ENCODE peak calls at places on chromosomes 4 and X, in nine cellular contexts. H is heart left ventricle, Y is stomach, E is endodermal cell, X is endothelial cell of umbilical vein, J is tibial nerve, M is MM.1S, K is PC-9, V is GM23338. A is an unnamed sample. For H3K4me1, the result is how much of the 10 kb centered on the place peaks cover.

GRCh38 chrX:153878285-153878779 is 7.6 kb downstream of the L1CAM start:
- DNase-seq in X (no peak), Y (no peak), E (no peak), M (no peak), V (no peak), K (no peak), J (no peak), H (no peak), A (no peak)

GRCh38 chrX:153974003-153974725 is 1.6 kb downstream of the TMEM187 start:
- DNase-seq in E (peak), X (peak), K (no peak), V (no peak), M (no peak), Y (no peak), H (no peak), J (no peak), A (no peak)

GRCh38 chr4:21656832-21657231 is 291.7 kb downstream of the KCNIP4 start:
- DNase-seq in J (no peak), V (peak), E (no peak), M (no peak), Y (no peak), X (peak), H (no peak), K (peak), A (no peak)

GRCh38 chrX:36856849-36857248 is 151.3 kb upstream of the FAM47C start:
- DNase-seq in E (no peak), X (no peak), H (no peak), J (no peak), K (no peak), M (no peak), V (peak), Y (no peak), A (no peak)

GRCh38 chr4:149999485-150000074 is 78.7 kb upstream of the DCLK2 start:
- DNase-seq in X (peak), K (no peak), Y (no peak), H (peak), J (no peak), E (peak), V (peak), M (peak), A (peak)

GRCh38 chrX:133544105-133544504 is 128.8 kb upstream of the GPC4 start:
- DNase-seq in V (peak), E (peak), H (no peak), J (no peak), M (no peak), Y (no peak), X (no peak), K (peak), A (no peak)

GRCh38 chr4:87932718-87933136 is 42.8 kb upstream of the SPP1 start:
- DNase-seq in J (no peak), X (no peak), V (peak), Y (no peak), K (no peak), M (no peak), E (peak), H (no peak), A (no peak)

GRCh38 chr4:152817331-152817730 is 37.6 kb downstream of the ARFIP1 start:
- DNase-seq in M (peak), J (no peak), E (no peak), Y (no peak), K (no peak), V (no peak), H (no peak), X (peak), A (no peak)

GRCh38 chrX:151015684-151016083 is 32.5 kb downstream of the HMGB3 start:
- DNase-seq in K (no peak), Y (no peak), V (no peak), E (no peak), M (no peak), H (no peak), J (no peak), X (no peak), A (no peak)

GRCh38 chr4:137253949-137254348 is 278.3 kb downstream of the PCDH18 start:
- DNase-seq in E (no peak), X (no peak), V (no peak), Y (no peak), H (no peak), J (no peak), K (no peak), M (no peak), A (no peak)

GRCh38 chrX:9604111-9604907 is 139.5 kb downstream of the TBL1X start:
- DNase-seq in X (no peak), J (peak), Y (no peak), V (no peak), E (no peak), K (no peak), M (no peak), H (peak), A (no peak)

GRCh38 chr4:26815686-26816085 is 45.0 kb upstream of the STIM2 start:
- DNase-seq in J (no peak), H (no peak), K (no peak), Y (no peak), X (no peak), M (no peak), E (no peak), V (no peak), A (no peak)

GRCh38 chr4:17097369-17097768 is 198.9 kb upstream of the LDB2 start:
- DNase-seq in M (no peak), Y (no peak), K (no peak), X (no peak), V (peak), H (no peak), E (no peak), J (no peak), A (no peak)

GRCh38 chr4:33930497-33930896 is 2313.8 kb downstream of the ARAP2 start:
- DNase-seq in E (no peak), M (no peak), J (no peak), H (no peak), Y (no peak), K (no peak), X (no peak), V (no peak), A (no peak)

GRCh38 chrX:20511792-20512191 is 245.1 kb upstream of the RPS6KA3 start:
- DNase-seq in V (no peak), Y (no peak), X (peak), E (no peak), M (no peak), K (no peak), J (no peak), H (no peak), A (no peak)

GRCh38 chrX:20506739-20507138 is 240.0 kb upstream of the RPS6KA3 start:
- DNase-seq in J (no peak), H (no peak), K (no peak), M (no peak), Y (no peak), E (no peak), X (no peak), V (no peak), A (no peak)

GRCh38 chrX:20513185-20513584 is 246.5 kb upstream of the RPS6KA3 start:
- DNase-seq in H (no peak), J (no peak), V (no peak), M (no peak), E (no peak), K (no peak), X (peak), Y (no peak), A (no peak)

GRCh38 chrX:20507901-20508620 is 241.4 kb upstream of the RPS6KA3 start:
- DNase-seq in X (no peak), Y (no peak), H (no peak), E (no peak), K (no peak), M (no peak), V (no peak), J (no peak), A (peak)
- TF ChIP-seq CTCF in X (no peak), Y (no peak), H (no peak), E (no peak), K (no peak), M (no peak), V (no peak), J (no peak), A (no peak)

GRCh38 chr4:78749258-78749971 is 26.7 kb upstream of the BMP2K start:
- DNase-seq in E (no peak), M (no peak), Y (no peak), V (no peak), X (no peak), K (no peak), J (no peak), H (no peak), A (no peak)
- H3K4me1 ChIP-seq in E (under half), M (under half), Y (under half), V (under half), X (under half), K (under half), J (under half), H (under half), A (under half)

DNA sequence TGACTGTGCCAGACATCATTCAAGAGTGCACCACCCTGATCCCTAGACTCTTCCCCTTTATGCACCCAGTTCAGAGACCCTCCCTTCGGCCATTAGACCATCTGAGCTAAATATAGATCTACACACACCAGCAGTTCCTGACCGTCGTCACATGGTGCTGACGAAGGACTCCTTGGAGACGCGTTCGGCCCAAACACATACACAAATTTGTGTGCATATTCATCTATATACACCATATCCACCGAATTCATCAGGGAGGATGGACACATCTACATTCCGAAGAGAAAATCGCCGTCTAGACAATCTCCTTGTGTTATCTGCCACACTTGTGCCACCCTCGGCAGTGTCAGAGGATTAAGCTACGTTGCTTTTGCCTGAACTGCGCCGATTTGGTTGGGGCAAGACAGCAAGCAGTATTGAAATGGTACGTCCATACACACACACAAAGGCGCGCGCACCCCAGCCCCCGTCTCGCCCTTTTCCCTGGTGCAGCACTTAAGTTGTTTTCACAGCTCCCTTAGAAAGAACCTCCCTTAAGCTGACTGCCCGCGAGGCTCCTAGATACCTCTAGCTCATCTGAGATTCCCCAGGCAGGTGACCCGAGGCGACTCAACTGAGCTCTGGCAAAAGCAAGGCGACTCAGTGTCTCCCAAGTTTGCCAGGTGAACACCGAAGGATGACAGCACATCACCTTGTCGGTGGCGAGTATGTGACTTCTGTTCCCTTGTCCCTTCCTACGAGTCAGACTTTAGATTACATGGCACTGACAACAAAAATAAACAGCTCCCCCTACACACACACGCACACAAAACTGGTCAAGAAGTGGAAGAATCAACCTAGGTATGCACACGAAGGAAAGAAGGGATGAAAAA is 1.0 kb downstream of the RASGEF1B start:
- DNase-seq in V (peak), X (peak), K (peak), M (peak), Y (peak), H (peak), J (peak), E (peak), A (no peak)
- TF ChIP-seq CTCF in V (no peak), X (no peak), K (no peak), M (no peak), Y (no peak), H (no peak), J (no peak), E (no peak), A (no peak)

GRCh38 chrX:44082829-44083228 is 109.6 kb upstream of the NDP start:
- DNase-seq in H (no peak), V (no peak), E (no peak), X (no peak), M (no peak), K (no peak), J (no peak), Y (no peak), A (no peak)
- H3K4me1 ChIP-seq in H (under half), V (under half), E (under half), X (under half), M (under half), K (under half), J (under half), Y (under half), A (under half)

GRCh38 chr4:92163348-92163747 is 140.4 kb upstream of the GRID2 start:
- DNase-seq in X (peak), M (peak), H (no peak), J (no peak), K (no peak), Y (no peak), V (peak), E (no peak), A (no peak)
- TF ChIP-seq CTCF in X (peak), M (peak), H (no peak), J (no peak), K (peak), Y (no peak), V (peak), E (peak), A (peak)

DNA sequence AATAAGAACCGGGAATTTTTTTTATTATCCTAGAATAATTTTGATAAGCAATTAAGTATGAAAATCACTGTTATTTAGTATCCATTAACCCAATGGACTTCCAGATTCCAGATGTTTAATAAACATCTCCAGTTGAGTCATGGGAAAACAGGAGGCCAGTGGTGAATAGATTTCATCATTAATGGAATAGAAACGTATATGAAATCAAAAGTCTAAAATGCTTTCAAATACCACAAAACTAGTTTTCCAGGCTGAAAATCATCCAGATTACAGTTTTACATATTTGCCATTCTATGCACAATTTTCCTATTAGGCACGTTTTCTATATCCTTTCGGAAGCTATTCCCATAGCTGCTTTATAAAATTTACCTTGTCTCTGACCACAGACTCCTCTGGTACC is 35.0 kb downstream of the IRF2 start:
- DNase-seq in M (no peak), X (no peak), K (no peak), H (no peak), Y (no peak), E (no peak), J (no peak), V (no peak), A (no peak)
- H3K4me1 ChIP-seq in M (under half), X (under half), K (under half), H (half or more), Y (half or more), E (under half), J (under half), V (half or more), A (under half)

DNA sequence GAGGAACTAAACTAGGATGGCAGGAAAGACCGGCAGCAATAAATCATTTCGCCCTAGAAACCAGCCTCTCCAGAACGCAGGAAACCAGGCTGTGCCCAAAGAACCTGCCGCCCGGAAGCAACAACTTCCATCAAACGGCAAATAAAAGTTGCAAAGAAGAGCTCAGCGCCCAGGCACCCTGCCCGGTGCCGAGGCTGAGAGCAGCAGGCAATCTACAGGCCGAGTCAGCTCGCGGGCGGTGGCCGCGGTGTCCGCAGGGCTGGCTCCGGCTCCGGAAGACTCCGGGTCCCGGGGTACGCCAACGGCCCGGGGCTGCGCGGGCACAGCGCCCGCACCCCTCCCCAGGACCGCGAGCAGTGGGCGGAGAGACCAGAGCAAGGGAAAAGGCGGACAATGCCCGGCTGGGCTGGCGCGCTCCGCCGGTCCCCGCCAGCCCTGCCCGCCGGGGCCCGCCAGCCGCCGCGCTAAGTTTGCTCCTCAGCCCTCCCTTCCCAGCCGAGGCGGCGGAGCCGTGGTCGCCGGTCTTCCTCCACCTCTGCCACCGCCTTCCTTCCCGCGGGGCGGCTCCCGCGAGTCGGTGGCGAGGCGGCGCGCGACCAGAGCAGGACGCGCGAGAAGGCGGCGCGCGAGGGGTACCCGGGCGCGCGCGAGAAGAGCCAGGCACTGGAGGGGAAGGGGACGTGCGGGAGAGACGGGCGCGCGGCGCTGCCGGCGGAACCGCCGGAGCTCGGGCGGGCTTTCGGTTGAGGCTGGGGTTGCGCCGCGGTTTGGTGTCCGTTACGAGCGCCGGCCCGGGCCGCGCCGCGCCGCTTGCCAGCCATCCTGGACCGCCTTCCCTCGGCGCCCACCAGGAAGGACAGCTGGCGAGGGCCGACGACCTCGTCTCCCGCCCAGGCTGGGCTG is 733 bp downstream of the FRYL start:
- DNase-seq in X (peak), V (peak), M (peak), K (peak), H (peak), J (peak), Y (peak), E (peak), A (peak)
- TF ChIP-seq CTCF in X (no peak), V (no peak), M (peak), K (no peak), H (peak), J (no peak), Y (no peak), E (no peak), A (no peak)

DNA sequence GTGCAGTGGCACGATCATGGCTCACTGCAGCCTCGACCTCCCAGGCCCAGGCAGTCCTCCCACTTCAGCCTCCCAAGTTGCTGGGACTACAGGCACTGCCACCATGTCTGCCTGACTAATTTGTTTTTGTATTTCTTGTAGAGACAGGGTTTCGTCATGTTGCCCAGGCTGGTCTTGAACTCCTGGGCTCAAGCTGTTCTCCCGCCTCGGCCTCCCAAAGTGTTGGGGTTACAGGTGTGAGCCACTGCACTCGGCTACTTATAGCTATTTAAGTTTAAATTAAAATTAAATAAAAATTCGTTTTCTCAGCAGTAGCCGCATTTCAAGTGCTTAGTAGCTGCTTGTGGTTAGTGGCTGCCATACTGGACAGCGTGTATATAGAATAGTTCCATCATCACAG is 3.5 kb downstream of the SMAD1 start:
- DNase-seq in H (no peak), J (no peak), V (no peak), X (no peak), E (no peak), K (no peak), Y (no peak), M (no peak), A (no peak)
- H3K4me1 ChIP-seq in H (half or more), J (under half), V (under half), X (under half), E (under half), K (under half), Y (half or more), M (under half), A (under half)

GRCh38 chr4:156591679-156592078 is 379.9 kb downstream of the PDGFC start:
- DNase-seq in X (no peak), E (no peak), V (no peak), H (no peak), M (no peak), J (no peak), K (no peak), Y (no peak), A (no peak)

GRCh38 chr4:156594619-156595018 is 377.0 kb downstream of the PDGFC start:
- DNase-seq in H (peak), X (no peak), M (no peak), Y (peak), K (no peak), J (peak), E (no peak), V (no peak), A (no peak)

GRCh38 chr4:156595041-156595440 is 376.6 kb downstream of the PDGFC start:
- DNase-seq in J (no peak), E (no peak), M (no peak), H (no peak), X (no peak), K (no peak), V (no peak), Y (no peak), A (no peak)

GRCh38 chr4:156596026-156596425 is 375.6 kb downstream of the PDGFC start:
- DNase-seq in M (no peak), X (no peak), J (no peak), V (no peak), E (no peak), K (no peak), Y (no peak), H (no peak), A (no peak)

DNA sequence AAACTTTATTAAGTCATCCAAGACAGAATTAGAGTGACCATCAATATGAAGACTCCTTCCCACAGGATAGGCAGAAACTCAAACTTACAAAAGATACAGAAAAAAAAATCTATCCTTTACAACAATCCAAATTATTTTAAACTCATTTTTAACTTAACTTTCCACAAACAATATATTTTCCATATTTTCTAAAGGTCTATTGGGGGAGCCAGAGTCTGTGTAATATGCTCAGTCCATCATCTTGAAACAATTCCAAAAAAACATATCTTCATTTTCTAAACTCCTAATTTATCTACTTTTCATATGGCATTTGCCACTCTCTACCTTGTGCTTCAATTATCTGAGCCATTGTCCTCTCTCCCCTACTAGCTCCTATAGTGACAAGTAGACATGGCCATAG is 378.1 kb downstream of the PDGFC start:
- DNase-seq in M (no peak), X (no peak), K (no peak), H (no peak), J (no peak), Y (no peak), V (no peak), E (no peak), A (no peak)
- TF ChIP-seq CTCF in M (no peak), X (no peak), K (no peak), H (peak), J (no peak), Y (no peak), V (no peak), E (no peak), A (no peak)

GRCh38 chr4:6851431-6851830 is 58.2 kb upstream of the TBC1D14 start:
- DNase-seq in V (no peak), J (no peak), M (no peak), Y (no peak), E (no peak), K (no peak), H (no peak), X (no peak), A (no peak)
- H3K4me1 ChIP-seq in V (under half), J (under half), M (under half), Y (under half), E (under half), K (under half), H (under half), X (under half), A (under half)